ENCODE peak calls at places on chromosomes 2 and 18, in six cellular contexts. P, B, H, D, M and N are unnamed samples.

GRCh38 chr2:174510583-174511189 is 23.9 kb upstream of the GPR155 start:
- DNase-seq in P (no peak), B (no peak), H (no peak), D (no peak), M (no peak), N (no peak)

GRCh38 chr18:48589797-48590519 is 51.1 kb downstream of the CTIF start:
- DNase-seq in P (peak; percentile 52), B (no peak), H (no peak), D (peak; percentile 78), M (no peak), N (no peak)

GRCh38 chr18:48193521-48194251 is 215.5 kb downstream of the ZBTB7C start:
- DNase-seq in P (no peak), B (no peak), H (no peak), D (no peak), M (no peak), N (no peak)

GRCh38 chr2:47288864-47289263 is 114.1 kb upstream of the MSH2 start:
- DNase-seq in P (no peak), B (no peak), H (no peak), D (no peak), M (no peak), N (no peak)

GRCh38 chr2:16441431-16441830 is 224.2 kb downstream of the CYRIA start:
- DNase-seq in P (no peak), B (no peak), H (no peak), D (no peak), M (no peak), N (no peak)

GRCh38 chr2:84991404-84992151 is 20.6 kb downstream of the KCMF1 start:
- DNase-seq in P (no peak), B (no peak), H (peak; percentile 24), D (no peak), M (no peak), N (no peak)

GRCh38 chr18:14928396-14928795 is 180.4 kb downstream of the ANKRD30B start:
- DNase-seq in P (no peak), B (no peak), H (no peak), D (no peak), M (no peak), N (peak; percentile 44)

GRCh38 chr2:128622371-128622770 is 303.7 kb upstream of the HS6ST1 start:
- DNase-seq in P (peak; percentile 20), B (peak; percentile 24), H (no peak), D (no peak), M (no peak), N (no peak)

GRCh38 chr2:146623771-146624170 is 1221.1 kb upstream of the ACVR2A start:
- DNase-seq in P (no peak), B (no peak), H (no peak), D (no peak), M (no peak), N (no peak)

GRCh38 chr2:101696272-101697123 is 1.0 kb upstream of the MAP4K4 start:
- DNase-seq in P (no peak), B (peak; percentile 33), H (peak; percentile 11), D (no peak), M (no peak), N (peak; percentile 32)

GRCh38 chr2:6828299-6828584 is 37.5 kb downstream of the CMPK2 start:
- DNase-seq in P (no peak), B (no peak), H (peak; percentile 33), D (no peak), M (no peak), N (no peak)

GRCh38 chr18:41096504-41096903 is 858.5 kb upstream of the PIK3C3 start:
- DNase-seq in P (no peak), B (no peak), H (peak; percentile 36), D (no peak), M (no peak), N (no peak)

GRCh38 chr2:123116595-123116994 is 908.5 kb upstream of the CNTNAP5 start:
- DNase-seq in P (no peak), B (no peak), H (no peak), D (no peak), M (no peak), N (no peak)

GRCh38 chr2:25736899-25737515 is 63.6 kb upstream of the DTNB start:
- DNase-seq in P (no peak), B (no peak), H (no peak), D (no peak), M (no peak), N (no peak)

GRCh38 chr18:32310119-32310518 is 120.3 kb downstream of the MEP1B start:
- DNase-seq in P (no peak), B (no peak), H (no peak), D (no peak), M (no peak), N (no peak)

GRCh38 chr2:46164581-46165301 is 132.5 kb upstream of the EPAS1 start:
- DNase-seq in P (peak; percentile 44), B (peak; percentile 66), H (peak; percentile 94), D (peak; percentile 92), M (no peak), N (no peak)

GRCh38 chr18:45588284-45588683 is 27.0 kb upstream of the SLC14A2 start:
- DNase-seq in P (no peak), B (no peak), H (no peak), D (no peak), M (no peak), N (no peak)

GRCh38 chr2:177334940-177335543 is 57.5 kb upstream of the AGPS start:
- DNase-seq in P (no peak), B (no peak), H (peak; percentile 57), D (no peak), M (no peak), N (peak; percentile 22)

GRCh38 chr2:23673830-23674679 is 252.9 kb downstream of the ATAD2B start:
- DNase-seq in P (no peak), B (no peak), H (no peak), D (no peak), M (no peak), N (no peak)

GRCh38 chr2:202870431-202871160 is 970 bp downstream of the ICA1L start:
- DNase-seq in P (peak; percentile 50), B (peak; percentile 57), H (peak; percentile 81), D (peak; percentile 83), M (peak; percentile 39), N (peak; percentile 60)
- TF ChIP-seq POLR2A in P (no peak), B (no peak), H (no peak), D (no peak), M (no peak), N (peak; percentile 21)

GRCh38 chr18:64410685-64411084 is 261.8 kb upstream of the LINC00305 start:
- DNase-seq in P (no peak), B (no peak), H (peak; percentile 35), D (no peak), M (no peak), N (no peak)

GRCh38 chr18:64403784-64404498 is 255.1 kb upstream of the LINC00305 start:
- DNase-seq in P (no peak), B (no peak), H (no peak), D (no peak), M (no peak), N (no peak)

GRCh38 chr18:64407606-64408005 is 258.7 kb upstream of the LINC00305 start:
- DNase-seq in P (no peak), B (no peak), H (no peak), D (no peak), M (no peak), N (no peak)

GRCh38 chr18:64409511-64409910 is 260.6 kb upstream of the LINC00305 start:
- DNase-seq in P (no peak), B (no peak), H (peak; percentile 5), D (no peak), M (no peak), N (no peak)

DNA sequence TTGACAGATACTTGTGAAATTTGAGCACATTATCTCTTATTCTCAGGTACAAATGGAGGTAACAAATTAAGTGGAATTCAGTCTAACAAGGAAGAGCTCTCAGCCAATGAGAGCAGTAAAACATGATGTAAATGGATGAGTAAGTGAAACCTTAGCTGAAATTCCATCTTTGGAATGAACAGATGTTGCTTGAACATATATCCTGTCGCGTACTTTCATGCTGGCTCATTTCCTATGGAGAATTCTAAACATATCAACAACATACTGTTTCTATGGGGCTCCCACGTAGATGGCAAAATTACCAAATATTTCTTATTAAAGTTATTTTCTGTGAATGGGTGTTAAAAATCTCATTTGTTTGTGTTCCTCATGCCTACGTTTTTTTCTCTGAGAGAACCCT is 256.3 kb upstream of the LINC00305 start:
- DNase-seq in P (no peak), B (no peak), H (peak; percentile 52), D (no peak), M (no peak), N (no peak)
- TF ChIP-seq POLR2AphosphoS5 in P (no peak), B (no peak), H (no peak), D (no peak), M (no peak), N (no peak)

DNA sequence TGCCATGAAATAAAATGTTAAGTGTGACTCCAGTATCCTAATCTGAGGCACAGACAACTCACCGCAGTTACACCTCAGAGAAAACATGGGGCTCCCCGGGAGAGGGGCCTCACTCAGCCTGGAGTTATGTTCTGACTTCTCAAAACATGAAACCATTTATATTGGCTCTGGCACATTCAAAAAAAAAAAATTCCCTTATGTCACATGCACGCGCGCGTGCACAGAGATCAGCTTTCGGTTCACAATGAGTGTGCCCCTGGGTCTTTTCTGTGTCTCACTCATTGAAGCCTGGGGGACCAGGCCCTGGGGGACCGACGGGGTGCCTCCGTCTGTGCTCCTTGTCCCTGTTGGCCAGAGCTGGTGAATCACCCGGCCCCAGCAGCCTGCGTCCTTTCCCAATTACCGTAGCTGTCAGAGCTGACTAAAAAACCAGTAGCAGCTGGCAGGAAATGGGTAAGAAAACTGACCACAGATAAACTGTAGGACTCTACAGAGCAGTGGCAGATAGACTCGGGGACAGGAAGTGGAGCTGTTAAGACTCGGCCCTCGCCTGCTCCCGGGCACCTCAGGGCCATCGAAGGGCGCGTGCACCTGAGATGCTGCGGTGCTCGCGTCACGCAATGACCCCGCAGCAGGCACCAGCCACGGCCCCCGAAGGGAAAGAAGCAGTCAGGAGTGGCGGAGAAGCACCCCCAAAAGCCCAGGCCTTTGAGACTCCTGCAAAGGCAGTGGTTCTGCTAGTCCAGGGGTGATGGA is 138.3 kb upstream of the ID2 start:
- DNase-seq in P (no peak), B (peak; percentile 68), H (no peak), D (peak; percentile 82), M (peak; percentile 70), N (no peak)
- TF ChIP-seq POLR2A in P (no peak), B (no peak), H (no peak), D (no peak), M (no peak), N (no peak)

GRCh38 chr2:126653102-126653501 is 2.9 kb upstream of the GYPC start:
- DNase-seq in P (no peak), B (no peak), H (no peak), D (no peak), M (no peak), N (no peak)

GRCh38 chr2:126652323-126652891 is 3.6 kb upstream of the GYPC start:
- DNase-seq in P (no peak), B (no peak), H (no peak), D (no peak), M (no peak), N (no peak)

GRCh38 chr2:126655066-126655465 is 892 bp upstream of the GYPC start:
- DNase-seq in P (no peak), B (no peak), H (no peak), D (no peak), M (no peak), N (no peak)

GRCh38 chr2:126649101-126649500 is 6.9 kb upstream of the GYPC start:
- DNase-seq in P (no peak), B (no peak), H (no peak), D (no peak), M (no peak), N (no peak)

DNA sequence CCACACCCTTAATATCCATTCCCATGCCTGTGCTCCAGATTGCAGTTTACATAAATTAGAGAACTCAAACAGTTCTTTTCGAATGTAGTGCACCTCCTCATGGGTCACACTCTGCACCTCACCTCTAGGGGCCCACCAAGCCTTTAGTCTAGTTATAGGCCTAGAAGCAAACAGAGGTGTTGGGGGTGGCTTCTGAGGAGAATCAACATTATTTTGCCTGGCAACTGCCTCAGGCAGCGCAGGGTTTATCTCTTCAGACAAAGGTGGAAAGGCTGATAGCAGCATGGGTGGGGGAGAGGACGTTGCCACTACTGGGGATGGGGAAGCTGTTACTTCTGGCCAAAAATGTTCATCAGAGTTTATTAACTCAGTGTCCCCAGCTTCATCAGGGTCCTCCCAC is 5.0 kb upstream of the GYPC start:
- DNase-seq in P (no peak), B (no peak), H (no peak), D (no peak), M (no peak), N (no peak)
- TF ChIP-seq POLR2AphosphoS5 in P (no peak), B (no peak), H (no peak), D (no peak), M (no peak), N (no peak)